ENCODE peak calls at places on chromosomes 4 and X, in nine cellular contexts. C is right lobe of liver, W is K562, U is GM12892, X is Peyer's patch, I is tibial nerve, O is suprapubic skin, N is GM12891, A is thyroid gland. T is an unnamed sample.

GRCh38 chr4:37268311-37268710 is 23.8 kb downstream of the NWD2 start:
- DNase-seq in C (no peak), W (no peak), U (no peak), X (no peak), I (no peak), O (no peak), N (no peak), A (no peak), T (no peak)

GRCh38 chrX:17836830-17837229 is 24.3 kb downstream of the RAI2 start:
- DNase-seq in C (no peak), W (no peak), U (no peak), X (no peak), I (no peak), O (no peak), N (no peak), A (no peak), T (no peak)

GRCh38 chrX:7147978-7148824 is at the start of gene PUDP:
- DNase-seq in C (peak), W (peak), U (peak), X (peak), I (peak), O (peak), N (peak), A (peak), T (peak)

GRCh38 chrX:56726609-56727008 is 2.4 kb upstream of the NBDY start:
- DNase-seq in C (no peak), W (peak), U (no peak), X (no peak), I (peak), O (no peak), N (no peak), A (no peak), T (peak)

GRCh38 chrX:149682956-149683947 is 28.6 kb upstream of the MAGEA11 start:
- DNase-seq in C (no peak), W (no peak), U (no peak), X (no peak), I (no peak), O (no peak), N (no peak), A (no peak), T (no peak)

GRCh38 chrX:84729809-84730208 is 227.6 kb upstream of the HDX start:
- DNase-seq in C (peak), W (peak), U (peak), X (no peak), I (peak), O (no peak), N (peak), A (no peak), T (peak)

GRCh38 chrX:110145854-110146253 is 142.9 kb downstream of the TMEM164 start:
- DNase-seq in C (no peak), W (peak), U (no peak), X (no peak), I (no peak), O (no peak), N (no peak), A (peak), T (peak)

GRCh38 chr4:6378493-6379445 is 93.6 kb downstream of the PPP2R2C start:
- DNase-seq in C (no peak), W (no peak), U (no peak), X (no peak), I (no peak), O (no peak), N (no peak), A (no peak), T (no peak)

GRCh38 chrX:134172588-134173259 is 64.3 kb upstream of the CCDC160 start:
- DNase-seq in C (peak), W (no peak), U (no peak), X (peak), I (no peak), O (no peak), N (no peak), A (peak), T (peak)

GRCh38 chr4:96145671-96146070 is 305.8 kb downstream of the PDHA2 start:
- DNase-seq in C (no peak), W (no peak), U (no peak), X (no peak), I (no peak), O (no peak), N (no peak), A (no peak), T (no peak)

GRCh38 chr4:68865178-68865638 is 49.4 kb downstream of the UGT2B10 start:
- DNase-seq in C (no peak), W (no peak), U (no peak), X (no peak), I (no peak), O (no peak), N (no peak), A (no peak), T (no peak)

GRCh38 chr4:68861057-68861456 is 45.3 kb downstream of the UGT2B10 start:
- DNase-seq in C (no peak), W (no peak), U (no peak), X (no peak), I (no peak), O (no peak), N (no peak), A (no peak), T (no peak)

GRCh38 chr4:68865760-68866159 is 50.0 kb downstream of the UGT2B10 start:
- DNase-seq in C (no peak), W (no peak), U (no peak), X (no peak), I (no peak), O (no peak), N (no peak), A (no peak), T (no peak)

GRCh38 chr4:68869274-68869773 is 53.5 kb downstream of the UGT2B10 start:
- DNase-seq in C (no peak), W (no peak), U (no peak), X (no peak), I (no peak), O (no peak), N (no peak), A (no peak), T (no peak)

GRCh38 chr4:68864438-68865177 is 48.8 kb downstream of the UGT2B10 start:
- DNase-seq in C (peak), W (peak), U (no peak), X (peak), I (no peak), O (no peak), N (no peak), A (no peak), T (peak)
- TF ChIP-seq POLR2A in C (no peak), W (no peak), U (no peak), X (no peak), I (no peak), O (no peak), N (no peak), A (no peak), T (peak)

GRCh38 chr4:112633477-112634235 is 3.1 kb downstream of the ZGRF1 start:
- DNase-seq in C (no peak), W (peak), U (no peak), X (no peak), I (no peak), O (no peak), N (no peak), A (no peak), T (peak)

GRCh38 chr4:112637552-112637866 is 566 bp downstream of the LARP7 start:
- DNase-seq in C (no peak), W (no peak), U (no peak), X (no peak), I (no peak), O (no peak), N (no peak), A (no peak), T (no peak)

DNA sequence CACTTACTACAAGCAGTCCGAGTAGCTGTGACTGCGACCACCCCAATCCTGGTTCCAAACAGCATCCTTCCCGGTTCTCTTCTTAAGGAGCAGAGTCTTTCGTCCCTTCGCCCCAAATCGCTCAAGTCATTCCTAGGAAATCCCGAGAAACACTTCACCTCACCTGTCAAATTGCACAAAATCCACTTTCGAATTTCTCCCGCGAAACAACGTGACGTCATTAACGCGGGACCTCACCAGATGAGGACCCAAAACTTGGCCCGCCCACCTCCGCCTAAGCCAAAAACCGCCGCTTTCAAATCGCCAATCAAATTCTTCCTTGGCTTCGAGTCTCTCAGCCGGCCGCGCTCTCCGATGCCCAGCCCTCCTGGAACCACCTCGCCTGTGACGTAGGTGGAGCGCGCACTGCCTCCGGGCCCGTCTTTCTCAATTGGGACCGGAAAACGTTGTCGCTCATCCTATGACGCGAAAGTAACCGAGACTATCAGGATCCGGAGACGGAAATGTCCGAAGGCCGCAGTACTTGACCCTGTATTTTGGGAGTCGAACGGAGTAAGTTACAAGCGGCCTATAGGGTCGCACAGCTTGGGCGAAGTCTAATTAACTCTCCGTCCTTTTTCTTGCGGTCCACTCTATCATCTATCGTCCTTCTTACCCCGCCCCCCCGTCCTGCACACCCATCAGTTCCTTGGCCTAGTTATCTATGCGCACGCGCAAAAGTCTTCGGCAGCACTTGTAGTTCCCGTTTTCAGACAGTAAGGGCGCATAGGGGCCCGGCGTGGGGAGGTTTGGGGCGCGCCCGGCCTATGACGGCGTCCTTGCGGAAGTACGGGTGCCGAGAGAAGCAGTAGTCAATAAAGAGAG is at the start of the genes LARP7 and ZGRF1:
- DNase-seq in C (peak), W (peak), U (peak), X (peak), I (peak), O (peak), N (peak), A (peak), T (peak)
- TF ChIP-seq POLR2A in C (no peak), W (peak), U (peak), X (no peak), I (no peak), O (peak), N (peak), A (no peak), T (peak)

GRCh38 chr4:73869130-73870055 is at the start of gene CXCL1:
- DNase-seq in C (no peak), W (peak), U (no peak), X (peak), I (no peak), O (no peak), N (no peak), A (peak), T (no peak)
- TF ChIP-seq POLR2A in C (peak), W (no peak), U (no peak), X (no peak), I (no peak), O (no peak), N (no peak), A (no peak), T (no peak)

GRCh38 chrX:102712216-102712966 is at the start of gene GPRASP2:
- DNase-seq in C (peak), W (peak), U (no peak), X (peak), I (no peak), O (no peak), N (peak), A (peak), T (peak)
- TF ChIP-seq POLR2A in C (no peak), W (no peak), U (no peak), X (no peak), I (no peak), O (no peak), N (no peak), A (no peak), T (no peak)

GRCh38 chr4:38673109-38673978 is 9.3 kb downstream of the KLF3 start:
- DNase-seq in C (peak), W (peak), U (no peak), X (peak), I (peak), O (peak), N (no peak), A (peak), T (peak)
- TF ChIP-seq POLR2A in C (no peak), W (no peak), U (no peak), X (peak), I (no peak), O (no peak), N (no peak), A (no peak), T (peak)

GRCh38 chrX:119853449-119853848 is 686 bp upstream of the UPF3B start:
- DNase-seq in C (no peak), W (peak), U (no peak), X (no peak), I (peak), O (no peak), N (no peak), A (peak), T (no peak)

GRCh38 chrX:119852410-119853353 is at the start of gene UPF3B:
- DNase-seq in C (peak), W (peak), U (peak), X (peak), I (peak), O (peak), N (peak), A (peak), T (peak)
- TF ChIP-seq POLR2A in C (peak), W (peak), U (peak), X (peak), I (no peak), O (no peak), N (peak), A (no peak), T (peak)

DNA sequence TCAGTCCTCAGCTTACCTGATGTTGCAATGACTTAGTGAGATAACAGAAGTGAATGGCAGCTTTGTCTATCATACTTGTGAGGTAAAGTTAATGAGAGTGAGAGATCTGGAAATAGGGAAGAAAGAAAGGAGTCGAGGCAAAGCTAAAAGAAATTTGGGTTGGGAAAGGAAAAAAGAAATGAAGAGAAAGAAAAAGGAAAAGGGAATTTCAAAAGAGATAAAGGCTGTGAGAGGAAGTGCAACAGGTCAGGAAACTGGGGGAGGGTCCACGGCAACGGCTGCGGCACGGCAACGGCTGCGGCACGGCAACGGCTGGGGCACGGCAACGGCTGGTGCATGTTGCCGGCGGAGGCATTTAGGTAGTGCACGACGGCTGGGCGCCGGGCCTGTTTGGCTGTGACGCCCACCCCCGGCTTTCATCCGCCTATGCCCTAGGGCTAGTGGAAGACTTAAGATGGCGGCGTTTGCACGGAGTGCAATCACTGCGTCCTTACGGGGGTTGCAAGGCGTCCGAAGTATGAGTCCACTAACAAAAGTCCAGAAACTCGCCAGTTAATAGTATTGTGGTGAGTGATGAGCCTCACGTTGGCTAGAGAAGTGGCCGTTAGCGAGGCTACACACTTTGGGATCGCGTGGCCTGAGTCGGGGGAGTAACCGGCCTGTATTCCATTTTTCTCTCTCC is 359.9 kb upstream of the ZCCHC13 start:
- DNase-seq in C (peak), W (peak), U (peak), X (peak), I (peak), O (peak), N (peak), A (peak), T (peak)
- TF ChIP-seq POLR2A in C (peak), W (peak), U (peak), X (peak), I (peak), O (peak), N (peak), A (no peak), T (peak)

DNA sequence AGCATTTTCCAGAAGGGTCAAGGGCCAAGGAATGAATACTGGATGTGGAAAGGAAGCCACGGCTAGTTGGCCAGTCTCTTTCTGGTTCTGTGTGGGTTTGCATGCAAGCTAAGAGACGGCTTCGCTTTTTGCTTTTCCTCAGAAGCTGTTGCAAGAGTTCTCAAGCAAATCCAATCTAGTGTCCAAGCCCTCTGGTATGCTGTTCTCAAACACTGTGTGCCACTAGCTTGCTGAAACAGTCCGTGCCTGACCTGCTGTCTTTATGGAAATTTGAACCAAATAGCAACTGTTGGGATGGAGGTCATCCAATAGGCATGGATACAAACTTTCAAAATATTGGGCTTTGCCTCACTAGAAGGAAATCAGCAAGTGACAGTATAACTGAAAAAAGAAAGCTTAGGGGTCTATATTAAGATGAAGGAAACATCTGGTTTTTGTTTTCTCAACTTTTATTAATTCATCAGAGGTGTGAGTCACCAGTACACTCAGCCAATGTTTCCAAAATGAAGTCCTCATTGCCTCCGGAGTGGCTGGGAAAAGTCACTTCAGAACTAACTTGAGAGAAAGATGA is 70.5 kb downstream of the SLC9A6 start:
- DNase-seq in C (no peak), W (no peak), U (no peak), X (no peak), I (peak), O (no peak), N (no peak), A (peak), T (no peak)
- TF ChIP-seq POLR2A in C (no peak), W (no peak), U (no peak), X (no peak), I (no peak), O (no peak), N (no peak), A (no peak), T (no peak)

GRCh38 chrX:107684956-107685385 is 56.7 kb downstream of the PRPS1 start:
- DNase-seq in C (peak), W (peak), U (no peak), X (peak), I (peak), O (peak), N (no peak), A (peak), T (peak)
- TF ChIP-seq POLR2A in C (no peak), W (peak), U (no peak), X (no peak), I (no peak), O (no peak), N (no peak), A (no peak), T (peak)